ENCODE peak calls at places on chromosomes 6 and 20, in nine cellular contexts. N is PC-3, O is lower lobe of right lung, R is lung, Q is choroid plexus epithelial cell, X is GM23338, S is heart right ventricle, B is sigmoid colon, V is A549. D is an unnamed sample.

GRCh38 chr6:168120390-168121307 is 41.6 kb upstream of the FRMD1 start:
- DNase-seq in B (peak), N (no peak), S (no peak), X (no peak), O (no peak), V (no peak), Q (peak), R (no peak), D (no peak)

GRCh38 chr6:46410330-46410953 is 80.8 kb downstream of the RCAN2 start:
- DNase-seq in V (no peak), N (peak), B (no peak), R (no peak), Q (peak), O (no peak), X (peak), S (peak), D (peak)

GRCh38 chr6:45915776-45916348 is 99.8 kb downstream of the CLIC5 start:
- DNase-seq in B (no peak), X (no peak), S (no peak), V (no peak), O (no peak), R (no peak), Q (no peak), N (no peak), D (no peak)

GRCh38 chr6:33427585-33428218 is 7.8 kb downstream of the SYNGAP1 start:
- DNase-seq in R (no peak), O (peak), N (peak), S (peak), X (peak), B (peak), Q (no peak), V (peak), D (no peak)

GRCh38 chr6:11223296-11223695 is 9.2 kb downstream of the NEDD9 start:
- DNase-seq in X (no peak), B (no peak), Q (no peak), O (no peak), V (no peak), R (no peak), N (no peak), S (no peak), D (no peak)

GRCh38 chr6:17179246-17180073 is 77.6 kb downstream of the STMND1 start:
- DNase-seq in X (no peak), V (no peak), S (no peak), B (no peak), Q (peak), N (peak), O (no peak), R (no peak), D (peak)

GRCh38 chr6:157223021-157223430 is 100.3 kb downstream of the TMEM242 start:
- DNase-seq in X (no peak), N (peak), Q (no peak), R (no peak), S (no peak), V (no peak), O (no peak), B (no peak), D (no peak)

GRCh38 chr6:16154904-16155303 is 26.0 kb downstream of the MYLIP start:
- DNase-seq in B (no peak), N (peak), S (peak), R (no peak), O (no peak), Q (peak), V (no peak), X (no peak), D (peak)

GRCh38 chr6:103798166-103798565 is 1061.6 kb downstream of the HACE1 start:
- DNase-seq in X (no peak), V (no peak), Q (no peak), O (no peak), B (no peak), N (no peak), S (no peak), R (no peak), D (no peak)

GRCh38 chr6:159836294-159837140 is 36.4 kb downstream of the PNLDC1 start:
- DNase-seq in R (no peak), S (peak), V (no peak), O (peak), B (no peak), N (no peak), X (no peak), Q (no peak), D (no peak)

GRCh38 chr6:117481926-117482239 is 591 bp upstream of the DCBLD1 start:
- DNase-seq in B (no peak), O (no peak), N (no peak), S (no peak), X (peak), R (no peak), Q (no peak), V (no peak), D (no peak)

GRCh38 chr6:117482240-117483003 is at the start of gene DCBLD1:
- DNase-seq in Q (peak), R (peak), N (peak), B (peak), V (peak), O (peak), X (peak), S (peak), D (peak)

GRCh38 chr6:117483004-117483644 is 650 bp downstream of the DCBLD1 start:
- DNase-seq in S (peak), X (peak), Q (peak), R (peak), O (peak), B (peak), N (peak), V (no peak), D (no peak)

GRCh38 chr6:117480651-117481050 is 1.8 kb upstream of the DCBLD1 start:
- DNase-seq in S (no peak), Q (no peak), N (no peak), V (no peak), B (no peak), X (no peak), O (no peak), R (no peak), D (no peak)

DNA sequence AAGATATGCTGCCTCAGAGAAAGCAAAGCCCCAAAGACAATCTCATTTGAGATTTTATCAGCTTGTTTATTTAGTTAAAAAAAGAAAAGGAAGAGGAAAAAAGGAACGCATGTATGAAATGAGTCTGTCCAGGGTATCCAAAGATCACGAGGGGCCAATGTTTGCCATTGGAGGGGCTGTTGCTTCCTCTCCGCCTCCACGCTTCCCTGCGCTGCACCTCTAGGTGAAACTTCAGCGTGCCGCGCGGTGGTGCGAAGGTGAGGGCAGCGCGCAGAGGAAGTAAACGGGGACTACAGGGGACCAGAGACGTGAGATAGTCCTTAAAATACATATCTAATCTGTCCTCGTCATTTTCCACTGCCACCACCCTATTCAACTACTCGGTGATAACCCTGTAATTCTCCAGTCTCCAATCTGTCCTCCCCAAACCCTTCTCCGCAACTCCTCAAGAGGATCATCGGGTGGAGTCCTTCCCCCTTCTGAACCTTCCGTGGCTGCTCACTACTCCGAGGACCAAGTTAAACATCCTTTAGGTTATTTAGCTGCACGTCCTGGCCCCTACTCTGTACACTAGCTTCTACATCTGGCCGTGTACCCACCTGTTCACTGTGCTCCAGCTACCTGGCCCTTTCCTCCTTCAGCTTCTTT is 1.1 kb upstream of the DCBLD1 start:
- DNase-seq in X (peak), S (no peak), Q (no peak), O (no peak), V (no peak), R (no peak), B (no peak), N (no peak), D (no peak)
- H3K4me3 ChIP-seq in X (peak), S (no peak), Q (peak), O (peak), V (no peak), R (no peak), B (no peak), N (peak), D (no peak)

DNA sequence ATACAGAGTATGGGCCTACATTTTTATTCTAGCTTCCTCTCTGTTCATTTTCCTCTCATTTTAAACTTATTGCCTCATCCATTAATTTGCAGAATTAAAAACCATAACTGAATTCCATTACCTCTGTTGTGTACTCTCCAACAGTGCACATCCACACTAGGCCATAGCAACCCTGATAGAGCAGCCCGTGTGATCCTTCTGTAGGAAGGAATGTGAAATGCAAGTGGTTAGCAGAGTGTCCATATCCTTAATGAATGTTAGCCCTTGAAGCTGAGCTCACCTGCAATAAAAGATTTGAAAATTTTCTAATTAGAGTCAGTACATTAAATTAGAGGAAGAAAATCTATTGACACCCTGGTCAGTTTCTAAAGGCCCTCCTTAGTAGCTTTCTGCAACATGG is 6.5 kb upstream of the GRIK2 start:
- DNase-seq in Q (no peak), V (no peak), B (no peak), N (peak), R (no peak), S (no peak), O (no peak), X (peak), D (no peak)
- TF ChIP-seq CTCF in Q (peak), V (no peak), B (no peak), N (peak), R (no peak), S (no peak), O (no peak), X (peak), D (peak)

GRCh38 chr6:34485321-34486060 is 19.6 kb downstream of the PACSIN1 start:
- DNase-seq in B (no peak), R (no peak), X (no peak), N (no peak), O (no peak), Q (no peak), S (no peak), V (no peak), D (no peak)
- H3K4me3 ChIP-seq in B (no peak), R (no peak), X (no peak), N (no peak), O (no peak), Q (no peak), S (no peak), V (no peak), D (no peak)

DNA sequence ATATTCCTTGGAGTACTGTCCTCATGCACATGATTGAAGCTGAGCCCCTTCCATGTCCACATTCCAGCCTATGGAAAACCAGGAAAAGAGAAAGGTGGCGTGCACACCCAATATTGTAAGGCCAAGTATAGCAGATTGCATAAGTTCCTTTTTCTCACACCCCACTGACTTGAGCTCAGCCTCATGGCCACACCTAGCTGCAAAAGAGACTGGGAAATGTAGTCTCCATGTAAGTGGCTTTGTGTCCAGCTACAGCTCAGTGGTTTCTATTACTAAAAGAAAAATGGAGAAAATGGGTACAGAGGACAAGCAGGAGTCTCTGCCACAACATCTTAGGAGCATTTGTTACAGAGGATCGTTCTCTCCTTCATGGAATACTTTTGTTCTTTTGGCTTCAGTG is 10.8 kb upstream of the UST start:
- DNase-seq in Q (no peak), O (no peak), B (no peak), S (no peak), V (no peak), N (no peak), X (no peak), R (no peak), D (no peak)
- TF ChIP-seq CTCF in Q (no peak), O (no peak), B (no peak), S (no peak), V (no peak), N (no peak), X (no peak), R (no peak), D (no peak)

DNA sequence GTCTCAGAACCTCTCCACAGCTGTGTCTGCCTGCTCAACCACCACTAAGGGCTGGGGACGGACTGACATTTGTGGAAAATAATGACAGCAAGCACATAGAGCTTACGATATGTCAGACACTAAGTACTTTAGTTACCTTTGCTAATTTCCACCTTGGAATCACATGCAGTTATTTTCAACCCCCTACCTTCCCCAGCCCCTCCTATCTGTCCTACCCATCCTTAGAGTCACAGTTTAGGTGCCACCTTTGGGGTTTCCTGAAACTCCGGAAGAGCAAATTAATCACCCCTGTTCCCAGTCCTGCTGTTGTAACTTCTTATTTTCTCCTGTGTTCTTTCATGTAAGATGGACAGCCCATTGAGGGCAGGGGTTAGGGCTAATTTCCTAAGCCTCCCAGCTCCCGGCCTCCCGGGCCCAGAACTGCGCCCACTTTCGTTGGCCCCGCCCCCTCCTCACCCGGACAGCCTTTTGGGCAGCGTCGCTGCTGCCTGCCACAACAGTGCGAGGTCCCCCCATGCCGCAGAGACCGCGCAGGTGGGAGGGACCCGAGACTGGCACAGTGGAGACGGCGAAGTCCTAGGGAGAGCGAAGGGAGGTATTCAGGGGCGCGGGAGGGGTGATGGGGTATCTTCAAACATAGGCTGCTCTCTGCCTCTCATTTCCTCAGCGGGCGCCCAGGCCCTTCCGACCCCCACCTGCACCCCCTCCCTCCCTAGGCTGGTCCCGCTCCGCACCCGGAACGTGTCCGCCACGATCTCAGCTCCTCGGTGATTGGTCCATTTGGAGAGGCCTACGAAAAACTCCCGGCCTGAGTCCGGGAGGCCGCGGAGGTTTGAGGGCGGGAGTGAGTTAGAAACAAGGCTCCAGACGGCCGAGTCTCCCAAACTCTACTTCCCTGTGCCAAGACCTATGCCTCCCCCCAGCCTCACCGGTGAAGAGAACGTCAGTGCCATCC is 1.1 kb downstream of the DDAH2 start:
- DNase-seq in X (no peak), N (no peak), R (no peak), V (no peak), S (no peak), B (peak), O (no peak), Q (no peak), D (no peak)
- H3K4me3 ChIP-seq in X (peak), N (peak), R (peak), V (no peak), S (peak), B (peak), O (peak), Q (no peak), D (no peak)

GRCh38 chr6:27518881-27519795 is 46.2 kb upstream of the ZNF184 start:
- DNase-seq in B (peak), X (peak), V (no peak), O (peak), Q (peak), R (peak), S (peak), N (peak), D (peak)

GRCh38 chr6:27517928-27518787 is 45.3 kb upstream of the ZNF184 start:
- DNase-seq in Q (no peak), X (no peak), R (no peak), O (no peak), N (peak), S (no peak), B (no peak), V (no peak), D (no peak)

GRCh38 chr6:27514906-27515495 is 42.1 kb upstream of the ZNF184 start:
- DNase-seq in N (no peak), V (no peak), X (no peak), B (no peak), S (no peak), R (no peak), Q (no peak), O (no peak), D (no peak)

GRCh38 chr6:27512525-27512924 is 39.6 kb upstream of the ZNF184 start:
- DNase-seq in N (no peak), B (no peak), S (no peak), X (no peak), Q (no peak), R (no peak), V (no peak), O (no peak), D (no peak)

GRCh38 chr6:27517238-27517637 is 44.3 kb upstream of the ZNF184 start:
- DNase-seq in N (no peak), B (no peak), R (no peak), Q (no peak), O (no peak), S (no peak), V (no peak), X (no peak), D (no peak)
- TF ChIP-seq CTCF in N (no peak), B (no peak), R (no peak), Q (no peak), O (no peak), S (no peak), V (no peak), X (no peak), D (no peak)

GRCh38 chr20:62359491-62360121 is 7.5 kb downstream of the LAMA5 start:
- DNase-seq in X (no peak), V (no peak), B (peak), Q (peak), N (peak), O (peak), R (no peak), S (peak), D (peak)
- H3K4me3 ChIP-seq in X (no peak), V (peak), B (no peak), Q (no peak), N (peak), O (peak), R (no peak), S (no peak), D (no peak)

DNA sequence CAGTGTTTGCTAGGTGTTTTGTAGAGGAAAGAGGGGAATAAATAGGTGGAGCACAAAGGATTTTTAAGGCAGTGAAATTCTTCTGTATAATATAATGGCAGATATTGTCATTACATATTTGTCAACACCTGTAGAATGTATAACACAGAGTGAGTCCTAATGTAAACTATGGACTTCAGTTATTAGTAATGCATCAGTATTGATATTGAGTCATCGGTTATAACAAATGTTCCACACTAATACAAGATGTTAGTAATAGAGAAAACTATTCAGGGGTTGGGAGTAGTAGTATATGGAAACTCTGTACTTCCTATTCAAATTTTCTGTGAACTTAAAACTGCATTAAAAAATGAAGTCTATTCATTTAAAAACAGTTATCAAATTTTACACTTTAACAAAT is 299.2 kb downstream of the UBE3D start:
- DNase-seq in N (peak), X (no peak), R (no peak), Q (no peak), V (no peak), S (no peak), B (no peak), O (no peak), D (no peak)
- TF ChIP-seq CTCF in N (no peak), X (no peak), R (no peak), Q (no peak), V (no peak), S (no peak), B (no peak), O (no peak), D (no peak)

DNA sequence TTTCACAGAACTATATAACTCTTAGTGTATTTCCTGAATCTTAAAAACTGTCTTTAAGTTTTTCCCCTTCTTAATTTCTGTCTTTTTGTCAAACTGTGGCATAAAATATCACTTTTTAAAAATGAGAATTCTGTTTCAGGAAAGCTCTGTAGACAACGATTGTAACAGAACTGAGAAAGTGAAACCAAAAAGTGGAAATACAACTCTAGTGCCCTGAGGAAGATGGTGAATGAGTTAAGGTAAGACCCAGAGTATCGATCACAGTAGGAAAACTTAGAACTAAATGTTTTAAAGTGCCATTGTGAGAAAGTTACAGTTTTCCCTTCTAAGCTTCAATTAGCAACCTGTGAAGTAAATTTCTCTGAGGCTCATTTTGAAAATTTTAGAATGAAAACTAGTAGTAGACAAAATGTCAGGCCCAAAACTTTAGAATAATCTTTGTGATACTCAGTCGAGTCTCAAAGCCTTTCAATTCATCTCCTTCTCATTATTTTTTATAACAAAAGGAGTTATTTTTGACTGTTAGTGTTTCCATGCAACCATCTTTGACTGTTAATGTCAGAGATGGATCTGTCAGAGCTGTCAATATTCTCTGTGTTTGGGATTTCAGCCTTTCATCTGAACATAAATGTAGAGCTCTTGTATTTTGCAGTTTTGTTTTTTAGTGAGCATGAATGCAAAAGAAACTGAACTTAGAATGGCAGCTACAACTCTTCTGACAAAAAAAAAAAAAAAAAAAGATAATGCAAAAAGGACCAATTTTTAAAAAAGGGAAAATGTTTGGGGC is 19.0 kb upstream of the TRDN start:
- DNase-seq in N (peak), O (no peak), R (no peak), V (no peak), B (no peak), X (no peak), Q (no peak), S (no peak), D (no peak)
- H3K4me3 ChIP-seq in N (peak), O (peak), R (no peak), V (no peak), B (peak), X (no peak), Q (no peak), S (peak), D (no peak)

D was measured in brain microvascular endothelial cell.